ENCODE peak calls at places on chromosomes 11 and 22, in ten cellular contexts. S is stomach, T is hepatocyte, A is A549, O is gastrocnemius medialis, Z is HFF-Myc, D is heart right ventricle, F is NT2/D1, U is cardiac muscle cell, G is PC-3. N is an unnamed sample.

GRCh38 chr11:47590026-47590861 is 3.8 kb downstream of the FAM180B start:
- DNase-seq in S (no peak), Z (no peak), U (no peak), G (no peak), T (no peak), O (no peak), F (no peak), D (no peak), A (no peak), N (no peak)

GRCh38 chr11:93740802-93741093 is 547 bp downstream of the TAF1D start:
- DNase-seq in F (no peak), U (peak; percentile 67), D (peak; percentile 44), Z (no peak), O (peak; percentile 66), S (peak; percentile 50), T (peak; percentile 74), A (peak; percentile 70), G (peak; percentile 63), N (no peak)

GRCh38 chr11:12274558-12275197 is 102.7 kb upstream of the PARVA start:
- DNase-seq in S (no peak), U (no peak), Z (no peak), O (no peak), A (no peak), G (peak; percentile 17), F (no peak), T (no peak), D (no peak), N (no peak)

GRCh38 chr11:62012451-62013265 is 45.2 kb upstream of the FTH1 start:
- DNase-seq in Z (no peak), A (peak; percentile 79), U (no peak), F (no peak), T (no peak), D (no peak), G (peak; percentile 94), S (no peak), O (no peak), N (no peak)

GRCh38 chr22:32660292-32660691 is 141.2 kb upstream of the TIMP3 start:
- DNase-seq in O (peak; percentile 52), U (peak; percentile 85), A (peak; percentile 49), F (peak; percentile 36), T (peak; percentile 81), G (peak; percentile 16), Z (peak; percentile 47), S (peak; percentile 70), D (peak; percentile 70), N (no peak)

GRCh38 chr11:44750440-44751005 is 23.8 kb downstream of the TSPAN18 start:
- DNase-seq in G (no peak), O (no peak), D (no peak), U (no peak), Z (no peak), T (no peak), F (no peak), A (no peak), S (no peak), N (no peak)

GRCh38 chr11:35136311-35136710 is 2.7 kb upstream of the CD44 start:
- DNase-seq in O (no peak), U (no peak), D (no peak), T (no peak), G (no peak), Z (no peak), S (no peak), F (no peak), A (no peak), N (no peak)

GRCh38 chr11:14376920-14377319 is 17.9 kb upstream of the RRAS2 start:
- DNase-seq in D (no peak), A (peak; percentile 5), F (no peak), S (no peak), G (peak; percentile 19), T (peak; percentile 21), U (no peak), O (no peak), Z (no peak), N (no peak)

GRCh38 chr22:36586250-36586649 is 57.3 kb upstream of the EIF3D start:
- DNase-seq in A (no peak), T (no peak), U (no peak), S (no peak), G (no peak), F (no peak), Z (no peak), O (no peak), D (no peak), N (no peak)

GRCh38 chr11:129146196-129146595 is 45.9 kb downstream of the ARHGAP32 start:
- DNase-seq in A (no peak), F (no peak), U (no peak), O (no peak), D (no peak), T (no peak), G (peak; percentile 62), Z (no peak), S (no peak), N (no peak)

GRCh38 chr11:129144256-129144655 is 47.9 kb downstream of the ARHGAP32 start:
- DNase-seq in T (no peak), F (no peak), A (no peak), S (no peak), Z (no peak), D (no peak), U (no peak), O (no peak), G (no peak), N (no peak)

GRCh38 chr11:129141748-129142475 is 50.2 kb downstream of the ARHGAP32 start:
- DNase-seq in F (no peak), G (peak; percentile 56), D (no peak), T (no peak), Z (no peak), U (no peak), O (no peak), A (no peak), S (no peak), N (no peak)

GRCh38 chr11:129145276-129145675 is 46.8 kb downstream of the ARHGAP32 start:
- DNase-seq in G (no peak), D (no peak), S (no peak), F (no peak), U (no peak), T (no peak), A (no peak), O (no peak), Z (no peak), N (no peak)

GRCh38 chr11:129143335-129143734 is 48.8 kb downstream of the ARHGAP32 start:
- DNase-seq in A (peak; percentile 91), U (no peak), F (no peak), Z (peak; percentile 89), O (peak; percentile 79), D (peak; percentile 26), S (peak; percentile 81), G (peak; percentile 99), T (peak; percentile 88), N (peak; percentile 89)
- H3K4me3 ChIP-seq in A (no peak overlapping the region), U (no peak overlapping the region), F (no peak overlapping the region), Z (no peak overlapping the region), O (no peak overlapping the region), D (no peak overlapping the region), S (no peak overlapping the region), G (peak overlapping the region; percentile 52), T (no peak overlapping the region), N (no peak overlapping the region)

GRCh38 chr22:30241576-30242371 is 4.8 kb downstream of the LIF start:
- DNase-seq in S (no peak), T (no peak), Z (no peak), U (no peak), G (no peak), D (no peak), F (no peak), O (no peak), A (no peak), N (no peak)

GRCh38 chr22:30245181-30245984 is 1.2 kb downstream of the LIF start:
- DNase-seq in Z (no peak), U (no peak), A (no peak), T (peak; percentile 44), F (no peak), G (no peak), S (no peak), O (no peak), D (no peak), N (no peak)

GRCh38 chr22:30240541-30241417 is 5.8 kb downstream of the LIF start:
- DNase-seq in F (no peak), O (no peak), U (no peak), S (no peak), A (no peak), D (no peak), G (no peak), T (no peak), Z (no peak), N (no peak)

GRCh38 chr22:30245985-30246901 is at the start of gene LIF:
- DNase-seq in F (no peak), O (no peak), D (no peak), G (no peak), U (peak; percentile 50), Z (no peak), T (peak; percentile 73), S (no peak), A (no peak), N (no peak)

GRCh38 chr22:30243671-30244465 is 2.7 kb downstream of the LIF start:
- DNase-seq in T (no peak), Z (no peak), U (no peak), F (no peak), A (no peak), G (no peak), D (no peak), S (no peak), O (no peak), N (no peak)
- H3K4me3 ChIP-seq in T (no peak overlapping the region), Z (no peak overlapping the region), U (no peak overlapping the region), F (no peak overlapping the region), A (no peak overlapping the region), G (no peak overlapping the region), D (no peak overlapping the region), S (no peak overlapping the region), O (no peak overlapping the region), N (no peak overlapping the region)

GRCh38 chr22:22836635-22837034 is 51.0 kb upstream of the IGLL5 start:
- DNase-seq in Z (no peak), G (no peak), U (no peak), A (peak; percentile 6), T (no peak), S (no peak), O (no peak), F (no peak), D (no peak), N (no peak)
- H3K4me3 ChIP-seq in Z (no peak overlapping the region), G (no peak overlapping the region), U (no peak overlapping the region), A (no peak overlapping the region), T (no peak overlapping the region), S (no peak overlapping the region), O (no peak overlapping the region), F (no peak overlapping the region), D (no peak overlapping the region), N (no peak overlapping the region)

GRCh38 chr11:78259777-78260470 is 71.2 kb downstream of the USP35 start:
- DNase-seq in S (no peak), U (no peak), D (no peak), T (no peak), G (no peak), A (no peak), F (no peak), Z (no peak), O (no peak), N (no peak)

GRCh38 chr11:78254263-78254662 is 65.5 kb downstream of the USP35 start:
- DNase-seq in Z (no peak), A (no peak), T (no peak), U (no peak), D (no peak), S (no peak), O (no peak), G (no peak), F (no peak), N (no peak)

GRCh38 chr11:78257654-78258053 is 68.9 kb downstream of the USP35 start:
- DNase-seq in D (no peak), T (no peak), G (no peak), A (no peak), O (no peak), S (no peak), U (no peak), F (no peak), Z (no peak), N (no peak)

GRCh38 chr11:78255919-78256318 is 67.2 kb downstream of the USP35 start:
- DNase-seq in O (no peak), D (no peak), F (no peak), T (no peak), U (no peak), S (no peak), Z (no peak), A (no peak), G (no peak), N (no peak)

GRCh38 chr11:78256962-78257361 is 68.2 kb downstream of the USP35 start:
- DNase-seq in S (peak; percentile 86), A (no peak), T (peak; percentile 45), U (no peak), G (no peak), F (no peak), O (peak; percentile 56), D (peak; percentile 84), Z (no peak), N (peak; percentile 66)
- H3K4me3 ChIP-seq in S (no peak overlapping the region), A (no peak overlapping the region), T (no peak overlapping the region), U (no peak overlapping the region), G (no peak overlapping the region), F (no peak overlapping the region), O (no peak overlapping the region), D (no peak overlapping the region), Z (no peak overlapping the region), N (no peak overlapping the region)